ENCODE peak calls at places on chromosome 18, in six cellular contexts. X is IMR-90, I is trophoblast cell, V is neuronal stem cell, O is H1, L is mesenchymal stem cell. E is an unnamed sample.

GRCh38 chr18:68699043-68699442 is 15.9 kb downstream of the TMX3 start:
- DNase-seq in X (peak), I (no peak), L (no peak), V (no peak), O (no peak), E (no peak)

GRCh38 chr18:23627325-23627724 is 35.4 kb downstream of the ANKRD29 start:
- DNase-seq in V (no peak), L (peak), X (peak), I (no peak), O (no peak), E (no peak)

GRCh38 chr18:45666520-45666919 is 51.2 kb downstream of the SLC14A2 start:
- DNase-seq in I (no peak), V (no peak), X (no peak), O (no peak), L (no peak), E (no peak)

GRCh38 chr18:21196426-21196825 is 45.6 kb upstream of the GREB1L start:
- DNase-seq in V (no peak), I (no peak), L (no peak), X (no peak), O (no peak), E (no peak)

GRCh38 chr18:59993560-59993959 is 93.8 kb downstream of the PMAIP1 start:
- DNase-seq in L (no peak), O (no peak), I (no peak), X (no peak), V (no peak), E (no peak)

GRCh38 chr18:3447035-3447894 is 2.7 kb upstream of the TGIF1 start:
- DNase-seq in V (no peak), X (peak), O (no peak), L (peak), I (peak), E (peak)

GRCh38 chr18:58983260-58983659 is 118.6 kb downstream of the ZNF532 start:
- DNase-seq in L (no peak), I (no peak), X (no peak), V (no peak), O (no peak), E (no peak)

GRCh38 chr18:40258298-40258697 is 1696.7 kb upstream of the PIK3C3 start:
- DNase-seq in L (peak), V (no peak), I (no peak), X (peak), O (no peak), E (no peak)

GRCh38 chr18:41372266-41372665 is 582.8 kb upstream of the PIK3C3 start:
- DNase-seq in X (no peak), O (no peak), L (no peak), V (no peak), I (no peak), E (peak)

GRCh38 chr18:12008181-12008767 is 27.0 kb downstream of the IMPA2 start:
- DNase-seq in X (no peak), L (no peak), I (no peak), V (no peak), O (no peak), E (no peak)

GRCh38 chr18:63161728-63162195 is 157.8 kb downstream of the BCL2 start:
- DNase-seq in L (peak), X (peak), I (peak), V (no peak), O (no peak), E (no peak)

GRCh38 chr18:12540751-12541150 is 117.2 kb downstream of the SPIRE1 start:
- DNase-seq in X (no peak), I (no peak), L (no peak), O (no peak), V (no peak), E (no peak)

GRCh38 chr18:48913201-48913600 is 37.6 kb downstream of the SMAD7 start:
- DNase-seq in I (no peak), L (no peak), V (no peak), X (no peak), O (no peak), E (peak)

GRCh38 chr18:77870238-77870637 is 620.6 kb downstream of the GALR1 start:
- DNase-seq in I (no peak), O (no peak), V (no peak), L (no peak), X (no peak), E (no peak)

GRCh38 chr18:26536032-26536431 is 12.3 kb downstream of the KCTD1 start:
- DNase-seq in I (no peak), X (no peak), L (no peak), V (no peak), O (no peak), E (no peak)

GRCh38 chr18:70490008-70490933 is 201.4 kb downstream of the SOCS6 start:
- DNase-seq in V (peak), L (peak), I (peak), X (peak), O (no peak), E (no peak)

GRCh38 chr18:5175378-5175777 is 21.7 kb downstream of the AKAIN1 start:
- DNase-seq in V (no peak), L (no peak), I (no peak), O (no peak), X (no peak), E (no peak)

GRCh38 chr18:41870191-41870590 is 84.8 kb upstream of the PIK3C3 start:
- DNase-seq in X (no peak), I (no peak), O (no peak), L (no peak), V (no peak), E (no peak)

GRCh38 chr18:11163668-11164067 is 14.3 kb upstream of the PIEZO2 start:
- DNase-seq in V (no peak), X (peak), O (no peak), L (peak), I (no peak), E (peak)

GRCh38 chr18:70015127-70015526 is 67.5 kb upstream of the CD226 start:
- DNase-seq in V (no peak), X (no peak), L (no peak), O (no peak), I (no peak), E (no peak)

GRCh38 chr18:57397440-57397839 is 37.7 kb upstream of the ONECUT2 start:
- DNase-seq in V (no peak), L (peak), O (no peak), I (no peak), X (peak), E (no peak)

GRCh38 chr18:45435810-45436209 is 179.5 kb upstream of the SLC14A2 start:
- DNase-seq in X (no peak), V (no peak), L (no peak), I (no peak), O (no peak), E (no peak)

GRCh38 chr18:37407571-37407970 is 158.0 kb downstream of the CELF4 start:
- DNase-seq in X (no peak), V (no peak), O (no peak), I (no peak), L (no peak), E (no peak)

GRCh38 chr18:13145636-13146190 is 72.8 kb upstream of the LDLRAD4 start:
- DNase-seq in L (no peak), V (no peak), I (no peak), O (no peak), X (no peak), E (no peak)

GRCh38 chr18:24959100-24959499 is 392.9 kb downstream of the ZNF521 start:
- DNase-seq in L (peak), I (no peak), V (no peak), O (no peak), X (no peak), E (no peak)

GRCh38 chr18:41767960-41768359 is 187.1 kb upstream of the PIK3C3 start:
- DNase-seq in V (no peak), L (peak), X (peak), I (no peak), O (no peak), E (no peak)

GRCh38 chr18:3217930-3218647 is 1.7 kb downstream of the MYOM1 start:
- DNase-seq in I (no peak), X (no peak), O (no peak), V (no peak), L (peak), E (no peak)

GRCh38 chr18:70450658-70451253 is 161.9 kb downstream of the SOCS6 start:
- DNase-seq in O (no peak), L (peak), X (peak), I (peak), V (no peak), E (no peak)

GRCh38 chr18:42707080-42707479 is 408.4 kb downstream of the RIT2 start:
- DNase-seq in I (no peak), V (no peak), L (no peak), O (no peak), X (no peak), E (no peak)

GRCh38 chr18:55510809-55511208 is 77.2 kb downstream of the TCF4 start:
- DNase-seq in L (peak), V (no peak), O (no peak), I (peak), X (peak), E (no peak)

GRCh38 chr18:3870914-3871313 is 420.9 kb downstream of the TGIF1 start:
- DNase-seq in I (no peak), O (no peak), X (no peak), L (no peak), V (no peak), E (no peak)

GRCh38 chr18:28116461-28116860 is 60.5 kb downstream of the CDH2 start:
- DNase-seq in V (no peak), O (no peak), I (no peak), X (no peak), L (no peak), E (no peak)

GRCh38 chr18:75745147-75745546 is 317.6 kb upstream of the SMIM21 start:
- DNase-seq in I (no peak), L (no peak), X (no peak), O (no peak), V (no peak), E (no peak)
- H3K4me2 ChIP-seq in I (no peak), L (no peak), X (no peak), O (no peak), V (no peak), E (no peak)

GRCh38 chr18:8820701-8821465 is 115.5 kb downstream of the MTCL1 start:
- DNase-seq in X (no peak), I (no peak), L (no peak), O (no peak), V (no peak), E (no peak)
- H3K14ac ChIP-seq in X (peak), I (no peak), L (no peak), O (no peak), V (no peak), E (no peak)

GRCh38 chr18:38497281-38497680 is 931.7 kb upstream of the CELF4 start:
- DNase-seq in L (no peak), O (no peak), X (no peak), V (no peak), I (no peak), E (no peak)
- H3K4me2 ChIP-seq in L (no peak), O (no peak), X (no peak), V (no peak), I (no peak), E (no peak)

GRCh38 chr18:79571221-79572092 is 108.1 kb upstream of the CTDP1 start:
- DNase-seq in O (no peak), X (no peak), L (no peak), V (no peak), I (no peak), E (peak)

GRCh38 chr18:79568543-79569205 is 110.9 kb upstream of the CTDP1 start:
- DNase-seq in L (no peak), V (no peak), O (no peak), X (no peak), I (no peak), E (no peak)

GRCh38 chr18:79569720-79570119 is 109.9 kb upstream of the CTDP1 start:
- DNase-seq in L (no peak), V (no peak), I (no peak), X (no peak), O (no peak), E (no peak)

GRCh38 chr18:79572093-79572780 is 107.4 kb upstream of the CTDP1 start:
- DNase-seq in L (no peak), V (no peak), I (no peak), O (no peak), X (no peak), E (no peak)

GRCh38 chr18:79570266-79571201 is 109.1 kb upstream of the CTDP1 start:
- DNase-seq in O (no peak), I (no peak), X (peak), V (no peak), L (peak), E (peak)
- H3K14ac ChIP-seq in O (no peak), I (no peak), X (peak), V (no peak), L (no peak), E (no peak)

DNA sequence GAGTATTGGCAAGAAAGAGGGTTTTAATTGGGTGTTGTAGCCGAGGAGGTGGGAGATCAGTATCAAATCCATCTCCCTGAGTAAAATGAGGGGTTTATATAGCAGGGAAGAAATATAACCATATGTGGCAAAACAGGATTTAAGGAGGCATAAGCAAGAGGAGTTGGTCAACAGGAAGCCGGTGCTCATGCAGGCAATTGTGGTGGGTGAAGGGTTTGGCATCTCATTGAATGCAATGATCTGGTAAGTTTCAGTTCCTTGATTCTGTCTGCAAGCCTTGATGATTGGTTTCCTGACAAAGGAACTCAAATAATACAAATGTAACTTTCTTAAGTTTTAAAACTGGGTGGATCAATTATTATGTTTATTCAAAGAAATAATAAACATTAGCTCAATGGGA is 564.4 kb upstream of the LINC00305 start:
- DNase-seq in O (no peak), X (no peak), V (no peak), L (no peak), I (no peak), E (no peak)
- H3K4me2 ChIP-seq in O (no peak), X (no peak), V (no peak), L (no peak), I (no peak), E (no peak)

DNA sequence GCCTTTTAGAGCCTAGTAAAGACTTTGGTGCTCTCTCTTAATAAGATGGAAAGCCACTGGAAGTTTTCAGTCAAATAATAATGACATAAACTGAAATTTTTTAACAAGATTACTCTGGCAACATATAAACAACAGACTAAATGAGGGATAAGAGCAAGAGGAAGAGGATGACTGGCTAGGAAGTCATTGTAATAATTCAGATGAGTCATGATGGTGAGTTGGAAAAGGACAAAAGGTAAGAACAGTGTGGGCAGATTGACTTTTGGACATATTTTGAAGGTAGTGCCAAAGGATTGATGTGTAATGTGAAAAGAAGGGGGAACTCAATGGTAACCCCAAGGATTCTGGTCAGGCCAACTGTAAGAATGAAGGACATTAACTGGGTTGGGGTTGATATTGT is 310.3 kb downstream of the NOL4 start:
- DNase-seq in O (no peak), L (peak), V (no peak), X (no peak), I (no peak), E (no peak)
- H3K14ac ChIP-seq in O (no peak), L (no peak), V (no peak), X (no peak), I (no peak), E (no peak)

GRCh38 chr18:35074581-35074980 is 33.4 kb downstream of the MAPRE2 start:
- DNase-seq in V (no peak), X (no peak), I (no peak), O (no peak), L (no peak), E (no peak)

GRCh38 chr18:35071819-35072247 is 30.6 kb downstream of the MAPRE2 start:
- DNase-seq in V (no peak), L (no peak), X (no peak), O (no peak), I (no peak), E (no peak)

GRCh38 chr18:35072616-35073015 is 31.4 kb downstream of the MAPRE2 start:
- DNase-seq in O (no peak), X (no peak), V (no peak), L (no peak), I (no peak), E (no peak)

GRCh38 chr18:35075132-35075531 is 33.9 kb downstream of the MAPRE2 start:
- DNase-seq in I (peak), X (no peak), L (no peak), V (no peak), O (no peak), E (no peak)

GRCh38 chr18:35073186-35074105 is 32.2 kb downstream of the MAPRE2 start:
- DNase-seq in I (peak), L (peak), V (no peak), X (peak), O (no peak), E (no peak)
- H3K4me2 ChIP-seq in I (no peak), L (no peak), V (no peak), X (no peak), O (no peak), E (no peak)

E was measured in H9.